ENCODE peak calls at places on chromosomes 5 and 9, in ten cellular contexts. Z, Y, B, U, S, F, M, L, T and P are unnamed samples.

GRCh38 chr9:120475341-120475740 is 104.6 kb downstream of the CDK5RAP2 start:
- DNase-seq in Z (no peak), Y (no peak), B (peak), U (no peak), S (no peak), F (no peak), M (no peak), L (no peak), T (peak), P (no peak)

GRCh38 chr5:144332265-144332664 is 161.6 kb downstream of the KCTD16 start:
- DNase-seq in Z (no peak), Y (no peak), B (no peak), U (peak), S (no peak), F (no peak), M (no peak), L (no peak), T (no peak), P (no peak)

GRCh38 chr9:128626181-128626580 is 30.5 kb downstream of the DYNC2I2 start:
- DNase-seq in Z (no peak), Y (no peak), B (no peak), U (no peak), S (no peak), F (no peak), M (no peak), L (no peak), T (no peak), P (no peak)

GRCh38 chr5:104347119-104347708 is 784.6 kb upstream of the NUDT12 start:
- DNase-seq in Z (no peak), Y (peak), B (peak), U (no peak), S (no peak), F (peak), M (no peak), L (no peak), T (no peak), P (no peak)

GRCh38 chr9:19488721-19489120 is 79.9 kb downstream of the ACER2 start:
- DNase-seq in Z (no peak), Y (no peak), B (no peak), U (no peak), S (no peak), F (no peak), M (peak), L (no peak), T (no peak), P (no peak)

GRCh38 chr5:35247645-35248034 is 17.4 kb upstream of the PRLR start:
- DNase-seq in Z (no peak), Y (no peak), B (no peak), U (no peak), S (no peak), F (no peak), M (no peak), L (peak), T (no peak), P (no peak)

GRCh38 chr5:133366438-133366837 is 245.9 kb downstream of the FSTL4 start:
- DNase-seq in Z (no peak), Y (no peak), B (no peak), U (no peak), S (no peak), F (no peak), M (no peak), L (no peak), T (no peak), P (no peak)

GRCh38 chr5:68306361-68307014 is 90.9 kb downstream of the PIK3R1 start:
- DNase-seq in Z (no peak), Y (no peak), B (no peak), U (no peak), S (no peak), F (no peak), M (no peak), L (no peak), T (no peak), P (no peak)

GRCh38 chr5:75756991-75757390 is 39.8 kb upstream of the POC5 start:
- DNase-seq in Z (no peak), Y (no peak), B (no peak), U (no peak), S (no peak), F (no peak), M (no peak), L (no peak), T (no peak), P (no peak)

GRCh38 chr9:108484468-108484867 is 371.3 kb downstream of the ACTL7B start:
- DNase-seq in Z (no peak), Y (no peak), B (no peak), U (no peak), S (no peak), F (no peak), M (no peak), L (no peak), T (no peak), P (no peak)

GRCh38 chr5:69492391-69493234 is at the start of gene OCLN:
- DNase-seq in Z (peak), Y (peak), B (no peak), U (peak), S (no peak), F (peak), M (peak), L (no peak), T (no peak), P (peak)

GRCh38 chr9:6777218-6777902 is 19.6 kb downstream of the KDM4C start:
- DNase-seq in Z (no peak), Y (no peak), B (peak), U (peak), S (no peak), F (no peak), M (no peak), L (no peak), T (no peak), P (no peak)

GRCh38 chr5:170211575-170212334 is 21.0 kb upstream of the C5orf58 start:
- DNase-seq in Z (no peak), Y (no peak), B (no peak), U (no peak), S (no peak), F (no peak), M (no peak), L (no peak), T (no peak), P (no peak)

GRCh38 chr5:90113108-90113507 is 296.4 kb downstream of the CETN3 start:
- DNase-seq in Z (no peak), Y (no peak), B (no peak), U (no peak), S (no peak), F (no peak), M (no peak), L (no peak), T (no peak), P (no peak)